ENCODE peak calls at places on chromosomes 1 and 21, in ten cellular contexts. J, T, W, X, P, B, K, Z, M and H are unnamed samples.

GRCh38 chr1:36339615-36340014 is 16.2 kb upstream of the EVA1B start:
- DNase-seq in W (no peak), M (no peak), Z (no peak), K (no peak), T (no peak), X (no peak), P (no peak), J (no peak), B (no peak), H (no peak)

GRCh38 chr1:78491311-78492071 is 717 bp downstream of the PTGFR start:
- DNase-seq in P (no peak), K (no peak), T (peak; percentile 53), B (peak; percentile 46), J (peak; percentile 49), M (no peak), X (peak; percentile 85), W (peak; percentile 62), Z (peak; percentile 63), H (no peak)

GRCh38 chr1:17069452-17070162 is 15.8 kb upstream of the SDHB start:
- DNase-seq in M (no peak), X (no peak), W (no peak), T (no peak), P (no peak), Z (no peak), J (no peak), B (no peak), K (no peak), H (no peak)

GRCh38 chr1:58727363-58727762 is 27.5 kb upstream of the MYSM1 start:
- DNase-seq in B (no peak), M (no peak), T (peak; percentile 87), K (no peak), J (peak; percentile 95), X (peak; percentile 99), P (no peak), W (peak; percentile 99), Z (no peak), H (no peak)

GRCh38 chr1:32702599-32703478 is at the start of gene SYNC:
- DNase-seq in J (peak; percentile 61), M (no peak), W (no peak), B (peak; percentile 68), Z (peak; percentile 88), X (peak; percentile 68), K (no peak), T (peak; percentile 65), P (no peak), H (peak; percentile 73)

GRCh38 chr21:16423921-16424320 is 694.1 kb downstream of the USP25 start:
- DNase-seq in J (peak; percentile 6), M (no peak), T (no peak), W (no peak), K (no peak), X (no peak), P (no peak), Z (no peak), B (no peak), H (no peak)

GRCh38 chr1:118863688-118864087 is 124.5 kb downstream of the TBX15 start:
- DNase-seq in W (no peak), J (no peak), T (no peak), B (no peak), P (no peak), X (no peak), M (no peak), K (no peak), Z (no peak), H (no peak)

GRCh38 chr1:110587906-110588305 is 18.3 kb downstream of the KCNA2 start:
- DNase-seq in M (no peak), B (no peak), T (no peak), K (no peak), J (no peak), Z (no peak), W (no peak), P (no peak), X (no peak), H (no peak)

GRCh38 chr21:41948901-41949300 is 4.9 kb downstream of the C2CD2 start:
- DNase-seq in K (no peak), X (no peak), Z (no peak), P (no peak), M (no peak), W (no peak), J (no peak), B (no peak), T (no peak), H (no peak)

GRCh38 chr1:162985816-162986215 is 83.3 kb upstream of the RGS4 start:
- DNase-seq in K (no peak), J (no peak), P (no peak), Z (no peak), B (no peak), W (no peak), X (no peak), T (peak; percentile 78), M (no peak), H (no peak)

GRCh38 chr1:47128221-47128620 is 9.0 kb upstream of the CYP4A22 start:
- DNase-seq in J (no peak), K (no peak), W (no peak), P (no peak), B (no peak), Z (no peak), X (peak; percentile 11), T (no peak), M (no peak), H (no peak)

GRCh38 chr1:173175514-173176146 is 31.5 kb downstream of the TNFSF4 start:
- DNase-seq in P (no peak), K (no peak), T (peak; percentile 93), B (no peak), M (no peak), W (no peak), Z (no peak), J (no peak), X (no peak), H (no peak)

GRCh38 chr1:64163972-64164371 is 39.5 kb upstream of the UBE2U start:
- DNase-seq in Z (no peak), B (no peak), J (peak; percentile 30), T (peak; percentile 67), W (peak; percentile 32), P (no peak), X (peak; percentile 30), K (no peak), M (no peak), H (no peak)